ENCODE peak calls at places on chromosomes 4 and X, in five cellular contexts. One of them, this sample, is unnamed.

GRCh38 chrX:87525771-87526229 is 8.2 kb downstream of the KLHL4 start:
- DNase-seq in MM.1S: no peak
- DNase-seq in GM23338: no peak
- DNase-seq in GM23248: peak; percentile 23
- DNase-seq in HCT116: no peak
- DNase-seq in this sample: peak; percentile 7

GRCh38 chr4:52234539-52235174 is 183.6 kb downstream of the SPATA18 start:
- DNase-seq in MM.1S: no peak
- DNase-seq in HCT116: peak; percentile 41
- DNase-seq in GM23248: peak; percentile 55
- DNase-seq in GM23338: peak; percentile 60
- DNase-seq in this sample: peak; percentile 64

GRCh38 chrX:41858161-41858775 is 65.1 kb downstream of the CASK start:
- DNase-seq in MM.1S: no peak
- DNase-seq in GM23338: peak; percentile 62
- DNase-seq in HCT116: no peak
- DNase-seq in GM23248: no peak
- DNase-seq in this sample: no peak

GRCh38 chr4:180596888-180597483 is 1646.2 kb upstream of the TENM3 start:
- DNase-seq in MM.1S: no peak
- DNase-seq in HCT116: no peak
- DNase-seq in GM23338: no peak
- DNase-seq in GM23248: no peak
- DNase-seq in this sample: no peak

GRCh38 chr4:115720611-115721010 is 607.2 kb upstream of the NDST4 start:
- DNase-seq in GM23338: no peak
- DNase-seq in GM23248: no peak
- DNase-seq in MM.1S: no peak
- DNase-seq in HCT116: no peak
- DNase-seq in this sample: no peak

GRCh38 chr4:141684785-141685184 is 48.4 kb downstream of the IL15 start:
- DNase-seq in MM.1S: no peak
- DNase-seq in GM23248: peak; percentile 57
- DNase-seq in HCT116: no peak
- DNase-seq in GM23338: no peak
- DNase-seq in this sample: no peak

GRCh38 chr4:135718019-135718418 is 1516.4 kb upstream of the PABPC4L start:
- DNase-seq in GM23338: no peak
- DNase-seq in HCT116: peak; percentile 8
- DNase-seq in GM23248: no peak
- DNase-seq in MM.1S: no peak
- DNase-seq in this sample: no peak

GRCh38 chrX:154603438-154604430 is 15.3 kb downstream of the CTAG1B start:
- DNase-seq in MM.1S: no peak
- DNase-seq in GM23338: no peak
- DNase-seq in HCT116: peak; percentile 42
- DNase-seq in GM23248: peak; percentile 85
- DNase-seq in this sample: peak; percentile 23

GRCh38 chrX:50067435-50068292 is 133.1 kb downstream of the AKAP4 start:
- DNase-seq in HCT116: no peak
- DNase-seq in GM23248: no peak
- DNase-seq in MM.1S: no peak
- DNase-seq in GM23338: peak; percentile 79
- DNase-seq in this sample: peak; percentile 80

GRCh38 chrX:18288716-18289115 is 65.8 kb downstream of the SCML2 start:
- DNase-seq in MM.1S: no peak
- DNase-seq in GM23248: no peak
- DNase-seq in GM23338: peak; percentile 25
- DNase-seq in HCT116: no peak
- DNase-seq in this sample: no peak

GRCh38 chr4:72397314-72397713 is 171.7 kb downstream of the ADAMTS3 start:
- DNase-seq in GM23248: peak; percentile 7
- DNase-seq in HCT116: no peak
- DNase-seq in GM23338: no peak
- DNase-seq in MM.1S: no peak
- DNase-seq in this sample: peak; percentile 11

GRCh38 chrX:82218361-82218760 is 1016.5 kb downstream of the SH3BGRL start:
- DNase-seq in GM23248: peak; percentile 23
- DNase-seq in HCT116: no peak
- DNase-seq in MM.1S: peak; percentile 88
- DNase-seq in GM23338: peak; percentile 43
- DNase-seq in this sample: peak; percentile 52

GRCh38 chrX:71930298-71930697 is 19.7 kb downstream of the NHSL2 start:
- DNase-seq in HCT116: no peak
- DNase-seq in GM23338: no peak
- DNase-seq in MM.1S: no peak
- DNase-seq in GM23248: peak; percentile 43
- DNase-seq in this sample: no peak

GRCh38 chrX:9372866-9373265 is 92.0 kb upstream of the TBL1X start:
- DNase-seq in MM.1S: no peak
- DNase-seq in GM23248: no peak
- DNase-seq in HCT116: no peak
- DNase-seq in GM23338: no peak
- DNase-seq in this sample: no peak

GRCh38 chr4:55736605-55737183 is 82.9 kb upstream of the EXOC1L start:
- DNase-seq in GM23338: peak; percentile 37
- DNase-seq in MM.1S: peak; percentile 19
- DNase-seq in GM23248: peak; percentile 32
- DNase-seq in HCT116: peak; percentile 23
- DNase-seq in this sample: no peak

GRCh38 chrX:153457136-153457825 is 11.4 kb upstream of the TREX2 start:
- DNase-seq in GM23338: no peak
- DNase-seq in HCT116: no peak
- DNase-seq in GM23248: no peak
- DNase-seq in MM.1S: no peak
- DNase-seq in this sample: no peak

GRCh38 chr4:152169666-152170065 is 366.2 kb downstream of the FBXW7 start:
- DNase-seq in HCT116: no peak
- DNase-seq in GM23338: no peak
- DNase-seq in MM.1S: no peak
- DNase-seq in GM23248: no peak
- DNase-seq in this sample: no peak

GRCh38 chr4:56371426-56372220 is 15.7 kb downstream of the AASDH start:
- DNase-seq in GM23248: no peak
- DNase-seq in MM.1S: no peak
- DNase-seq in HCT116: no peak
- DNase-seq in GM23338: no peak
- DNase-seq in this sample: no peak

GRCh38 chr4:94363136-94363655 is 20.6 kb upstream of the HPGDS start:
- DNase-seq in GM23248: no peak
- DNase-seq in GM23338: no peak
- DNase-seq in MM.1S: no peak
- DNase-seq in HCT116: no peak
- DNase-seq in this sample: no peak

GRCh38 chrX:51776851-51777250 is 33.6 kb downstream of the GSPT2 start:
- DNase-seq in GM23338: no peak
- DNase-seq in GM23248: no peak
- DNase-seq in MM.1S: no peak
- DNase-seq in HCT116: no peak
- DNase-seq in this sample: no peak

GRCh38 chr4:139131209-139131870 is 45.7 kb downstream of the ELF2 start:
- DNase-seq in HCT116: no peak
- DNase-seq in GM23338: no peak
- DNase-seq in GM23248: no peak
- DNase-seq in MM.1S: no peak
- DNase-seq in this sample: no peak

GRCh38 chr4:104451573-104451972 is 43.1 kb downstream of the CXXC4 start:
- DNase-seq in MM.1S: peak; percentile 64
- DNase-seq in GM23248: no peak
- DNase-seq in HCT116: no peak
- DNase-seq in GM23338: peak; percentile 55
- DNase-seq in this sample: peak; percentile 40

GRCh38 chr4:167622481-167623240 is 388.4 kb upstream of the SPOCK3 start:
- DNase-seq in GM23338: peak; percentile 75
- DNase-seq in GM23248: peak; percentile 59
- DNase-seq in MM.1S: peak; percentile 57
- DNase-seq in HCT116: peak; percentile 46
- DNase-seq in this sample: peak; percentile 82

GRCh38 chrX:24702362-24703184 is 8.9 kb downstream of the POLA1 start:
- DNase-seq in GM23338: no peak
- DNase-seq in HCT116: no peak
- DNase-seq in GM23248: no peak
- DNase-seq in MM.1S: peak; percentile 79
- DNase-seq in this sample: no peak

GRCh38 chrX:102651242-102651967 is at the start of gene GPRASP1:
- DNase-seq in GM23248: peak; percentile 59
- DNase-seq in HCT116: no peak
- DNase-seq in GM23338: peak; percentile 69
- DNase-seq in MM.1S: no peak
- DNase-seq in this sample: peak; percentile 56

GRCh38 chr4:2352729-2353221 is 65.7 kb downstream of the ZFYVE28 start:
- DNase-seq in GM23248: no peak
- DNase-seq in HCT116: no peak
- DNase-seq in MM.1S: no peak
- DNase-seq in GM23338: no peak
- DNase-seq in this sample: no peak
- H3K9me2 ChIP-seq in GM23248: no peaks in the 10 kb centered on the region
- H3K9me2 ChIP-seq in HCT116: no peaks in the 10 kb centered on the region
- H3K9me2 ChIP-seq in MM.1S: no peaks in the 10 kb centered on the region
- H3K9me2 ChIP-seq in GM23338: no peaks in the 10 kb centered on the region
- H3K9me2 ChIP-seq in this sample: no peaks in the 10 kb centered on the region

GRCh38 chrX:37854748-37855147 is 7.4 kb upstream of the DYNLT3 start:
- DNase-seq in GM23248: no peak
- DNase-seq in HCT116: no peak
- DNase-seq in GM23338: no peak
- DNase-seq in MM.1S: no peak
- DNase-seq in this sample: no peak
- H3K9me2 ChIP-seq in GM23248: no peaks in the 10 kb centered on the region
- H3K9me2 ChIP-seq in HCT116: no peaks in the 10 kb centered on the region
- H3K9me2 ChIP-seq in GM23338: no peaks in the 10 kb centered on the region
- H3K9me2 ChIP-seq in MM.1S: no peaks in the 10 kb centered on the region
- H3K9me2 ChIP-seq in this sample: no peaks in the 10 kb centered on the region

GRCh38 chr4:88257726-88258125 is 26.6 kb downstream of the PPM1K start:
- DNase-seq in MM.1S: no peak
- DNase-seq in GM23338: no peak
- DNase-seq in HCT116: no peak
- DNase-seq in GM23248: peak; percentile 21
- DNase-seq in this sample: no peak

GRCh38 chr4:88255111-88255510 is 29.2 kb downstream of the PPM1K start:
- DNase-seq in GM23248: no peak
- DNase-seq in HCT116: no peak
- DNase-seq in GM23338: no peak
- DNase-seq in MM.1S: no peak
- DNase-seq in this sample: no peak

GRCh38 chr4:88246600-88246999 is 37.8 kb downstream of the PPM1K start:
- DNase-seq in GM23338: no peak
- DNase-seq in HCT116: no peak
- DNase-seq in MM.1S: no peak
- DNase-seq in GM23248: no peak
- DNase-seq in this sample: no peak

GRCh38 chr4:88247148-88247547 is 37.2 kb downstream of the PPM1K start:
- DNase-seq in GM23248: no peak
- DNase-seq in HCT116: no peak
- DNase-seq in GM23338: no peak
- DNase-seq in MM.1S: no peak
- DNase-seq in this sample: no peak

GRCh38 chr4:88251914-88252313 is 32.4 kb downstream of the PPM1K start:
- DNase-seq in GM23248: no peak
- DNase-seq in HCT116: no peak
- DNase-seq in GM23338: peak; percentile 8
- DNase-seq in MM.1S: no peak
- DNase-seq in this sample: no peak
- H3K9me2 ChIP-seq in GM23248: no peaks in the 10 kb centered on the region
- H3K9me2 ChIP-seq in HCT116: no peaks in the 10 kb centered on the region
- H3K9me2 ChIP-seq in GM23338: no peaks in the 10 kb centered on the region
- H3K9me2 ChIP-seq in MM.1S: no peaks in the 10 kb centered on the region
- H3K9me2 ChIP-seq in this sample: no peaks in the 10 kb centered on the region

GRCh38 chr4:136867465-136867864 is 664.8 kb downstream of the PCDH18 start:
- DNase-seq in MM.1S: no peak
- DNase-seq in GM23338: peak; percentile 41
- DNase-seq in HCT116: no peak
- DNase-seq in GM23248: no peak
- DNase-seq in this sample: no peak
- H3K9me2 ChIP-seq in MM.1S: no peaks in the 10 kb centered on the region
- H3K9me2 ChIP-seq in GM23338: no peaks in the 10 kb centered on the region
- H3K9me2 ChIP-seq in HCT116: no peaks in the 10 kb centered on the region
- H3K9me2 ChIP-seq in GM23248: no peaks in the 10 kb centered on the region
- H3K9me2 ChIP-seq in this sample: no peaks in the 10 kb centered on the region

GRCh38 chr4:16636911-16637630 is 261.4 kb downstream of the LDB2 start:
- DNase-seq in GM23338: no peak
- DNase-seq in HCT116: no peak
- DNase-seq in MM.1S: no peak
- DNase-seq in GM23248: peak; percentile 38
- DNase-seq in this sample: no peak

GRCh38 chr4:16641971-16642370 is 256.5 kb downstream of the LDB2 start:
- DNase-seq in GM23248: peak; percentile 88
- DNase-seq in HCT116: no peak
- DNase-seq in MM.1S: no peak
- DNase-seq in GM23338: no peak
- DNase-seq in this sample: no peak

DNA sequence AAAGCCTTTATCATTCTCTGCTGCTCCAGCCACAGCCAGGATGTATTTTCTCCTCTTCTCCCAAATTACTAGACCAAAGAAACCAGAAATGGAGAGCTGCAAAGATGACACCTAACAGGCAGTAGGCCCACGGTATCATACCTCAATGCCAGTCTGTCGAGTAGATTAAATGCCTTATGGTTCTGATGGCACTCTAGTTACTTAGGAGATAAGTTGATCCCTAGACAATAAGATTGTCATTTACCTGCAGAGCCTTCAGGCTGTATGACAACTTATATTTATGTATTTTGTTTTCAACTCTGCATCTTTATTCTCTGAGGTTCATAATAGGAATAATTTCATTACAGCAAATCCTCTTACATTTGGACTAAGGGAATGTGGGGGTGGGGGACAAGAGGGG is 262.1 kb downstream of the LDB2 start:
- DNase-seq in MM.1S: no peak
- DNase-seq in GM23248: no peak
- DNase-seq in HCT116: no peak
- DNase-seq in GM23338: no peak
- DNase-seq in this sample: no peak
- H3K9me2 ChIP-seq in MM.1S: no peaks in the 10 kb centered on the region
- H3K9me2 ChIP-seq in GM23248: no peaks in the 10 kb centered on the region
- H3K9me2 ChIP-seq in HCT116: no peaks in the 10 kb centered on the region
- H3K9me2 ChIP-seq in GM23338: no peaks in the 10 kb centered on the region
- H3K9me2 ChIP-seq in this sample: no peaks in the 10 kb centered on the region

DNA sequence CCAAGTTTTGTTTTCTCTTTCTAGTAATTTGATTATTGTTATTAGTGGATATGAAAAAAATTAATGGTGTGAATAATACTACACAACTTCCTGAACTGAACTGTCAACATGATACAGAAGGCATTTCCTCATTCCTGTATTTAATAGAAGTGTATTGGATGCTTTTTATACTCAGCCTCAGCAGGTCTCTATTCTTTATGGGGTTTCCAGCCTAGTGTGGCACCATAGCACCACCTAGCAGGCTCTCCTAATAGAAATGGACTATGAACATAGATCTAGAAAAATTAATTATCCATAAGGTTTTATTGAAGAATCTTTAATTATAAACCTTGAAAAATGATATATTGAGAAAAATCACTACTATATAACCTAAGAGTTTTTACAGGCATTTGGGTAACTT is 52.4 kb downstream of the GLRB start:
- DNase-seq in MM.1S: peak; percentile 11
- DNase-seq in GM23248: peak; percentile 60
- DNase-seq in HCT116: peak; percentile 15
- DNase-seq in GM23338: peak; percentile 4
- DNase-seq in this sample: peak; percentile 34
- H3K9me2 ChIP-seq in MM.1S: no peaks in the 10 kb centered on the region
- H3K9me2 ChIP-seq in GM23248: no peaks in the 10 kb centered on the region
- H3K9me2 ChIP-seq in HCT116: no peaks in the 10 kb centered on the region
- H3K9me2 ChIP-seq in GM23338: no peaks in the 10 kb centered on the region
- H3K9me2 ChIP-seq in this sample: no peaks in the 10 kb centered on the region

GRCh38 chrX:121642415-121642814 is 595.0 kb downstream of the GLUD2 start:
- DNase-seq in HCT116: no peak
- DNase-seq in MM.1S: no peak
- DNase-seq in GM23338: no peak
- DNase-seq in GM23248: peak; percentile 33
- DNase-seq in this sample: no peak
- H3K9me2 ChIP-seq in HCT116: no peaks in the 10 kb centered on the region
- H3K9me2 ChIP-seq in MM.1S: no peaks in the 10 kb centered on the region
- H3K9me2 ChIP-seq in GM23338: no peaks in the 10 kb centered on the region
- H3K9me2 ChIP-seq in GM23248: no peaks in the 10 kb centered on the region
- H3K9me2 ChIP-seq in this sample: no peaks in the 10 kb centered on the region